ENCODE peak calls at places on chromosome 22, in five cellular contexts. I is lower lobe of right lung; F is left ventricle myocardium superior; U is CD8-positive, alpha-beta T cell; W is right lobe of liver. K is an unnamed sample.

GRCh38 chr22:46361861-46362220 is 26.3 kb downstream of the TRMU start:
- ATAC-seq in W (peak), I (no peak), F (no peak), U (no peak), K (no peak)

GRCh38 chr22:50399751-50400331 is 56.7 kb downstream of the PPP6R2 start:
- ATAC-seq in U (no peak), W (peak), F (peak), I (peak), K (peak)

GRCh38 chr22:29230916-29231875 is 25.5 kb downstream of the EMID1 start:
- ATAC-seq in I (no peak), F (no peak), W (no peak), U (no peak), K (no peak)

GRCh38 chr22:33518405-33518804 is 401.9 kb downstream of the LARGE1 start:
- ATAC-seq in F (no peak), I (no peak), W (no peak), U (no peak), K (no peak)

GRCh38 chr22:37243402-37244113 is 511 bp downstream of the RAC2 start:
- ATAC-seq in W (peak), I (peak), F (no peak), U (peak), K (no peak)

GRCh38 chr22:42747701-42748513 is 27.2 kb upstream of the A4GALT start:
- ATAC-seq in W (peak), U (no peak), F (peak), I (no peak), K (no peak)

GRCh38 chr22:32206774-32207758 is 2.2 kb upstream of the RFPL2 start:
- ATAC-seq in W (peak), I (peak), F (peak), U (no peak), K (peak)

GRCh38 chr22:21673534-21674321 is 7.9 kb downstream of the PPIL2 start:
- ATAC-seq in I (no peak), U (no peak), W (no peak), F (no peak), K (no peak)

GRCh38 chr22:17318817-17319216 is 50.4 kb upstream of the CECR2 start:
- ATAC-seq in U (no peak), W (no peak), I (peak), F (no peak), K (no peak)

GRCh38 chr22:45082795-45083194 is 73.0 kb upstream of the PHF21B start:
- ATAC-seq in U (no peak), W (no peak), I (no peak), F (no peak), K (no peak)

GRCh38 chr22:28004021-28004420 is 85.0 kb upstream of the PITPNB start:
- ATAC-seq in W (no peak), U (no peak), F (no peak), I (no peak), K (no peak)

K was measured in activated CD4-positive, CD25-positive, alpha-beta regulatory T cell treated with anti-CD3 and anti-CD28 coated beads, Interleukin-2, amount 50 U/mL, for 24 hours.